ENCODE peak calls at places on chromosomes 11 and 22, in six cellular contexts. Z is K562, L is GM12891, J is GM12878, W is H1, D is HepG2. K is an unnamed sample.

GRCh38 chr11:748007-748359 is 719 bp downstream of the TALDO1 start:
- DNase-seq in D (no peak), J (no peak), L (no peak), Z (no peak), W (no peak), K (no peak)

GRCh38 chr11:98568011-98568410 is 452.7 kb upstream of the CNTN5 start:
- DNase-seq in D (no peak), Z (no peak), W (no peak), L (no peak), J (no peak), K (no peak)

GRCh38 chr11:18245396-18245795 is 3.1 kb downstream of the SAA2 start:
- DNase-seq in J (no peak), W (no peak), D (no peak), L (no peak), Z (no peak), K (no peak)

GRCh38 chr11:116600930-116601329 is 171.9 kb downstream of the BUD13 start:
- DNase-seq in J (no peak), Z (no peak), D (no peak), L (no peak), W (no peak), K (no peak)

GRCh38 chr11:81005595-81005994 is 1564.8 kb upstream of the TENM4 start:
- DNase-seq in L (no peak), W (no peak), D (no peak), Z (no peak), J (no peak), K (no peak)

GRCh38 chr22:44270556-44270880 is 42.2 kb downstream of the SHISAL1 start:
- DNase-seq in L (no peak), D (no peak), J (no peak), Z (no peak), W (no peak), K (no peak)

GRCh38 chr22:17788528-17789378 is 14.5 kb upstream of the BID start:
- DNase-seq in Z (peak), L (no peak), J (no peak), W (no peak), D (no peak), K (no peak)

GRCh38 chr11:91822805-91823204 is 401.8 kb upstream of the FAT3 start:
- DNase-seq in Z (no peak), W (no peak), J (no peak), D (no peak), L (no peak), K (no peak)

GRCh38 chr22:44575344-44576268 is 77.6 kb upstream of the RTL6 start:
- DNase-seq in D (no peak), L (no peak), W (no peak), Z (no peak), J (no peak), K (no peak)

GRCh38 chr11:117933930-117934329 is 4.7 kb upstream of the TMPRSS13 start:
- DNase-seq in W (no peak), J (no peak), L (no peak), D (no peak), Z (no peak), K (no peak)

GRCh38 chr22:41563051-41563711 is 2.4 kb downstream of the CSDC2 start:
- DNase-seq in D (peak), L (no peak), J (no peak), Z (peak), W (no peak), K (no peak)

GRCh38 chr22:18068381-18068988 is 9.3 kb upstream of the PEX26 start:
- DNase-seq in L (no peak), Z (no peak), J (no peak), W (no peak), D (peak), K (no peak)

GRCh38 chr11:45806937-45807791 is 2.2 kb downstream of the SLC35C1 start:
- DNase-seq in L (no peak), D (no peak), Z (no peak), W (no peak), J (no peak), K (no peak)

GRCh38 chr22:19806213-19807160 is 45.9 kb downstream of the TBX1 start:
- DNase-seq in W (no peak), Z (peak), J (no peak), D (no peak), L (no peak), K (no peak)

GRCh38 chr11:130042093-130042591 is 27.6 kb upstream of the APLP2 start:
- DNase-seq in L (no peak), Z (peak), W (no peak), J (no peak), D (peak), K (no peak)

GRCh38 chr11:89516496-89516895 is 25.3 kb upstream of the NOX4 start:
- DNase-seq in Z (no peak), D (no peak), J (no peak), L (no peak), W (no peak), K (no peak)

GRCh38 chr11:20739004-20739612 is 69.7 kb downstream of the NELL1 start:
- DNase-seq in J (no peak), Z (no peak), L (no peak), D (no peak), W (no peak), K (no peak)

GRCh38 chr11:2097356-2097997 is 41.7 kb downstream of the IGF2 start:
- DNase-seq in D (peak), W (peak), L (peak), J (no peak), Z (peak), K (no peak)

GRCh38 chr22:49404576-49405199 is 423.0 kb downstream of the BRD1 start:
- DNase-seq in J (no peak), D (no peak), L (no peak), W (no peak), Z (no peak), K (no peak)

GRCh38 chr11:102986815-102987214 is 31.3 kb upstream of the MMP13 start:
- DNase-seq in L (no peak), W (no peak), J (no peak), D (no peak), Z (no peak), K (no peak)

GRCh38 chr11:61975638-61976419 is 8.4 kb upstream of the FTH1 start:
- DNase-seq in W (no peak), J (no peak), D (no peak), Z (no peak), L (no peak), K (no peak)

GRCh38 chr22:40414838-40415505 is 44.6 kb downstream of the SGSM3 start:
- DNase-seq in J (no peak), Z (no peak), L (no peak), W (no peak), D (no peak), K (no peak)

GRCh38 chr22:44669725-44670027 is 32.3 kb upstream of the PRR5 start:
- DNase-seq in J (no peak), Z (peak), L (no peak), D (no peak), W (peak), K (no peak)

GRCh38 chr11:107017104-107017432 is 1.2 kb downstream of the GUCY1A2 start:
- DNase-seq in W (no peak), Z (no peak), D (no peak), J (no peak), L (no peak), K (no peak)

GRCh38 chr11:134459246-134460043 is 47.4 kb upstream of the B3GAT1 start:
- DNase-seq in L (no peak), J (no peak), Z (no peak), D (no peak), W (no peak), K (no peak)
- TF ChIP-seq TAF1 in L (no peak), J (no peak), Z (no peak), D (no peak), W (no peak), K (no peak)

GRCh38 chr22:31223786-31224191 is 11.7 kb downstream of the LIMK2 start:
- DNase-seq in J (no peak), W (no peak), L (no peak), D (peak), Z (no peak), K (no peak)

GRCh38 chr22:31230155-31230870 is 18.2 kb downstream of the LIMK2 start:
- DNase-seq in W (no peak), L (no peak), D (no peak), Z (no peak), J (peak), K (no peak)

GRCh38 chr22:31229402-31230140 is 17.5 kb downstream of the LIMK2 start:
- DNase-seq in D (no peak), L (no peak), W (no peak), Z (no peak), J (no peak), K (no peak)

GRCh38 chr22:31228425-31228824 is 16.3 kb downstream of the LIMK2 start:
- DNase-seq in Z (no peak), D (no peak), L (no peak), J (no peak), W (no peak), K (no peak)

GRCh38 chr22:31227186-31227585 is 15.1 kb downstream of the LIMK2 start:
- DNase-seq in L (no peak), Z (no peak), W (no peak), D (no peak), J (no peak), K (no peak)
- TF ChIP-seq POLR2AphosphoS5 in L (no peak), Z (no peak), W (no peak), D (no peak), J (no peak), K (no peak)

GRCh38 chr11:78166832-78167469 is 21.5 kb downstream of the KCTD21 start:
- DNase-seq in W (no peak), L (no peak), Z (no peak), D (no peak), J (no peak), K (no peak)

GRCh38 chr11:78170874-78171549 is 17.4 kb downstream of the KCTD21 start:
- DNase-seq in J (no peak), Z (no peak), W (no peak), L (no peak), D (peak), K (no peak)

GRCh38 chr11:78171951-78172350 is 16.5 kb downstream of the KCTD21 start:
- DNase-seq in L (no peak), J (no peak), W (no peak), Z (no peak), D (no peak), K (no peak)

GRCh38 chr11:78170413-78170812 is 18.0 kb downstream of the KCTD21 start:
- DNase-seq in J (no peak), D (no peak), W (no peak), L (no peak), Z (no peak), K (no peak)

DNA sequence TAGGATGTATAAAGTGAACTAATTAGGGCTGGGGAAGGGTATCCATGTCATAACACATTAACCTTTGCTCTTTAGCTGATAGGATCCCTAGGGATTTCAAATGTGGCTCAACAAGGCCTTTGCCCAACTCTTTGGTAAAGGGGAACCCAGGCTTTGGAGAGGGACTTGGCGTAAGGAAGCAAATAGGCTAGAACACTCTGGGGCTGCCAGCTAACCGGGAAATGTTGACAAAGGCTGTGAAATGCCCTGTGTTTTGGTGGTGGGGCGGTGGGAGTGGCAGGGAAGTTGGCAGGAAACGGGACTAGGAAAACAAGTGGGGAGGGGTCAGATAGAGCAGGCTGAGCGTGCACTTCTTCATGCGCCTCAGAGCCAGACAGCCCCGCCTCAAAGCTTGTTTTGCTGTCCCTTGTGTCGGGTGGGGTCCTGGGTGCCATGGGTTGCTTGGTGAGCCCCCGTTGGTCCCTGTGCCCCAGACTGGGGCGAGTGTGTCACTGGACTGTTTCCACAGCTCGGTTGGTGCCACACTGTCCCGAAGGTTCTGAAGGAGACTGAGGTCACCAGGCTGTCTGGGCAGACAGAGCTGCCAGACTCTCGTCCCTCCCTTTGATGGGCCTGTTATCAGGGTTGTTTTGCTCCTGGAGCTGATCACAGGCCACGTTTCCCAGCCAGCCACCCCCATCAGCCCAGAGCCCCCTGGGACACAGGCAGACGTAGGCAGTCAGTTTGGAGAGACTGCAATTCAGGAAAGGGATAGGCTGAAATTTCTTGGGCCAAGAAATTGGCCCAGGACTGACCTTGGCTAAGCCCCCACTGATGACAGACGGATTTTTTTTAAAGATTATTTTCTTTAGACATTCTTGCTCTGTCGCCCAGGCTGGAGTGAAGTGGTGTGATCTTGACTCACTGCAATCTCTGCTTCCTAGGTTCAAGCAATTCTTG is 19.6 kb downstream of the KCTD21 start:
- DNase-seq in J (no peak), L (no peak), Z (no peak), W (no peak), D (peak), K (no peak)
- TF ChIP-seq POLR2A in J (no peak), L (no peak), Z (no peak), W (no peak), D (no peak), K (no peak)

GRCh38 chr22:28917747-28918543 is 34.6 kb downstream of the ZNRF3 start:
- DNase-seq in D (peak), J (no peak), W (no peak), L (no peak), Z (no peak), K (no peak)
- TF ChIP-seq TAF1 in D (no peak), J (no peak), W (no peak), L (no peak), Z (no peak), K (no peak)

DNA sequence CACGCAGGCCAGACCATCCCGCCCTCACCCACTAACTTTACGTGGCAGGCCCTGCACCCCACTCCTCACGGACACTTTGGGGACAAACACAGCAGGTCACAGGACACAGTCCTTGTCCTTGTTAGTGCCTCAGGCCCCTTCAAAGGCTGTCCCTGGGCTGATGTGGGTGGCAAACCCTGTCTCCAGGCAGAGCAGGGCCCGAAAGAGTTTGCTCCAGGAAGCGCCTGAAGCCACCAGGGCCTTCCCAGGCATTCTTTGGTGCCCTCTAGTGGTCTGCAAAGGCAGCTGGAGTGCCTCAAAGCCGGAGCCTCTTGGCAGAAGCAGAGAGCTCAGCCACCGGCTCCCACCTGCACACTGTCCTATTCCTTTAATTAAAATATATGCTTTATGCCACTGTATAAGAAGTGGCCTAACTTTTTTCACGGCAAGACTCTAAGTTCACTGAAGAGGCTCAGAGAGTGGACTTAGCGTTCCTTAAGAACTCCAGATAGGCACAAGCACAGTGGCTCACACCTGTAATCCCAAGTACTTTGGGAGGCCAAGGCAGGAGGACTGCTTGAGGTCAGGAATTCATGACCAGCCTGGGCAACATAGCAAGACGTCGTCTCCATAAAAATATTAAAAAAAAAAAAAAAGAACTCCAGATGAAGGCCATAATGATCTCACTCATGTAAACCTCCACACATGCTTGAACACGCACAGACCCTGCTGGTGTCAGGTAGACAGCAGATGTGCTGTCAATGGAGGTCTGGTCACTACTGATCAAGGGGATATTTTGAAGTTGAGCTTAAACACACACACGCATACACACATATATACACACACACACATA is 11.1 kb downstream of the TXN2 start:
- DNase-seq in J (no peak), D (peak), W (peak), L (peak), Z (peak), K (peak)
- TF ChIP-seq POLR2AphosphoS5 in J (no peak), D (no peak), W (no peak), L (peak), Z (no peak), K (no peak)

GRCh38 chr22:37563153-37564081 is 3.1 kb downstream of the CDC42EP1 start:
- DNase-seq in W (no peak), Z (no peak), J (no peak), L (no peak), D (peak), K (no peak)
- TF ChIP-seq POLR2A in W (no peak), Z (no peak), J (no peak), L (no peak), D (peak), K (no peak)

DNA sequence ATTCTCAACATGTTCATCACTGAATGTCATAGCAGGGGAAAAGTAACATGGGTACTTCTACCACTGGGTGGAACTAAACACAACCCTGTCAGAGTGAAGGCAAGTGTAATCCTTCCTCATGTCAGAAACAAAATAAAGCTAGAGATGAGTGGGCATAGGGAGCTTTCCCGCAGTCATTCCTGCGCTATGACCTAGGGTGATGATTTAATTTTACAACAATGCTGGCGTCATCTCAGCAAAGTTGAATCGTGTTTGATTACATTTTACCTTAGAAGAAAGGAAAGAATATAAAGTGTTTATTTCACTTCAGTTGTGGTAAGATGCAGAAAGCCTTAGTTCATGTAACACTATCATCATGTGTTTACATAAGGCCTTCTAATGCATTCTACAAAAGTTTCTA is 355.6 kb downstream of the METTL15 start:
- DNase-seq in W (no peak), L (no peak), D (no peak), Z (no peak), J (no peak), K (no peak)
- TF ChIP-seq TAF1 in W (no peak), L (no peak), D (no peak), Z (no peak), J (no peak), K (no peak)

GRCh38 chr22:46902998-46903916 is 140.8 kb downstream of the TBC1D22A start:
- DNase-seq in D (no peak), L (no peak), W (peak), Z (no peak), J (no peak), K (no peak)
- TF ChIP-seq POLR2AphosphoS5 in D (no peak), L (no peak), W (no peak), Z (no peak), J (no peak), K (no peak)